ENCODE peak calls at places on chromosomes 1 and 21, in six cellular contexts. N, O, P, Q, W and E are unnamed samples.

GRCh38 chr21:31236528-31236927 is 107.5 kb downstream of the TIAM1 start:
- DNase-seq in N (no peak), O (no peak), P (peak), Q (no peak), W (no peak), E (no peak)

GRCh38 chr1:197269053-197269452 is 1.0 kb downstream of the CRB1 start:
- DNase-seq in N (no peak), O (no peak), P (no peak), Q (no peak), W (no peak), E (no peak)

GRCh38 chr21:31888936-31889371 is 16.1 kb downstream of the HUNK start:
- DNase-seq in N (peak), O (no peak), P (no peak), Q (no peak), W (no peak), E (no peak)

GRCh38 chr1:244163131-244163530 is 112.0 kb downstream of the ZBTB18 start:
- DNase-seq in N (peak), O (no peak), P (no peak), Q (no peak), W (no peak), E (no peak)

GRCh38 chr1:109240158-109241152 is 8.9 kb upstream of the CELSR2 start:
- DNase-seq in N (peak), O (peak), P (no peak), Q (no peak), W (peak), E (peak)

GRCh38 chr21:30434033-30434631 is 4.1 kb downstream of the KRTAP13-4 start:
- DNase-seq in N (peak), O (no peak), P (peak), Q (no peak), W (no peak), E (no peak)

GRCh38 chr1:225454733-225455132 is 26.9 kb upstream of the LBR start:
- DNase-seq in N (peak), O (no peak), P (peak), Q (no peak), W (no peak), E (peak)

GRCh38 chr21:44024895-44025353 is 12.8 kb downstream of the TRAPPC10 start:
- DNase-seq in N (peak), O (no peak), P (peak), Q (no peak), W (no peak), E (peak)

GRCh38 chr1:219990782-219991510 is 55.4 kb downstream of the EPRS1 start:
- DNase-seq in N (peak), O (no peak), P (peak), Q (no peak), W (no peak), E (peak)

GRCh38 chr1:2373551-2374259 is 17.6 kb downstream of the MORN1 start:
- DNase-seq in N (no peak), O (no peak), P (no peak), Q (no peak), W (peak), E (no peak)

GRCh38 chr21:28547795-28548194 is 444.9 kb downstream of the LTN1 start:
- DNase-seq in N (no peak), O (no peak), P (no peak), Q (no peak), W (no peak), E (no peak)

GRCh38 chr1:174953170-174953569 is 46.6 kb upstream of the CACYBP start:
- DNase-seq in N (no peak), O (no peak), P (no peak), Q (no peak), W (no peak), E (no peak)

GRCh38 chr1:195065437-195065836 is 1542.8 kb downstream of the KCNT2 start:
- DNase-seq in N (no peak), O (no peak), P (no peak), Q (no peak), W (no peak), E (no peak)

GRCh38 chr1:31663622-31664452 is 19.2 kb upstream of the PEF1 start:
- DNase-seq in N (peak), O (peak), P (no peak), Q (no peak), W (no peak), E (peak)

GRCh38 chr1:17289756-17290155 is 18.2 kb upstream of the PADI4 start:
- DNase-seq in N (peak), O (no peak), P (peak), Q (no peak), W (no peak), E (peak)

GRCh38 chr1:36383240-36383639 is 2.5 kb downstream of the STK40 start:
- DNase-seq in N (no peak), O (no peak), P (no peak), Q (no peak), W (no peak), E (no peak)
- H3K4me3 ChIP-seq in N (no peak), O (no peak), P (no peak), Q (no peak), W (no peak), E (no peak)

GRCh38 chr1:112706505-112707216 is at the start of gene RHOC:
- DNase-seq in N (peak), O (no peak), P (no peak), Q (no peak), W (no peak), E (peak)
- H3K4me3 ChIP-seq in N (peak), O (peak), P (peak), Q (peak), W (peak), E (peak)

GRCh38 chr1:44947060-44947773 is 39.2 kb downstream of the EIF2B3 start:
- DNase-seq in N (peak), O (no peak), P (peak), Q (no peak), W (no peak), E (peak)
- H3K4me3 ChIP-seq in N (peak), O (no peak), P (no peak), Q (no peak), W (no peak), E (no peak)

DNA sequence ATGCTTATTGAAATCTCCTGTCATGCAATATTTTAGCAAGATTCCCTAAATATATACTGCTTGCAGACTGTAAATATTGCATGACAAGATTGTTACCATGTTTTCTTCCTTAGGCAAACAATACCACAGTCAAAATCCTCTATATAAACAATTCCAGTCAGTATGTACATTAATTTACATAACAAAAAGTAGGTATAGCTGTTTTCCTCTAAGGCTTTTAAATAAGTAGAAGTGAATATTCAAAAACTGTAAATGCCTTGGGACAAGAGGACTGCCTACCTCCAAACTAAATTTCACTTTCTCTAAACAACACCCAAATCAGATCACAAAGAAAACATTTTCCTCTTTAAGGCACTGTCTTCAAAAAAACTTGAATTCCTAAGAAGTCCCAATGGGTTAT is 17.3 kb upstream of the FOXD3 start:
- DNase-seq in N (no peak), O (no peak), P (no peak), Q (no peak), W (no peak), E (no peak)
- H3K4me3 ChIP-seq in N (no peak), O (no peak), P (no peak), Q (no peak), W (no peak), E (no peak)

GRCh38 chr1:118483245-118484006 is 298.4 kb upstream of the SPAG17 start:
- DNase-seq in N (no peak), O (no peak), P (no peak), Q (no peak), W (no peak), E (no peak)
- H3K4me3 ChIP-seq in N (no peak), O (no peak), P (no peak), Q (no peak), W (no peak), E (no peak)